ENCODE peak calls at places on chromosomes 4 and X, in ten cellular contexts. A is sigmoid colon; Q is HFF-Myc; T is lower lobe of right lung; V is psoas muscle; F is bronchial epithelial cell; P is cardiac muscle cell; E is CD4-positive, alpha-beta T cell; U is mucosa of descending colon; G is BJ. J is an unnamed sample.

GRCh38 chrX:69096963-69097362 is 68.3 kb downstream of the PJA1 start:
- DNase-seq in F (no peak), U (no peak), V (no peak), A (no peak), E (no peak), P (no peak), T (no peak), Q (no peak), G (no peak), J (no peak)

GRCh38 chrX:119010491-119010890 is 36.1 kb downstream of the LONRF3 start:
- DNase-seq in U (no peak), A (no peak), Q (no peak), V (no peak), F (no peak), G (no peak), E (no peak), T (no peak), P (no peak), J (no peak)

GRCh38 chr4:26815199-26815598 is 45.4 kb upstream of the STIM2 start:
- DNase-seq in A (no peak), V (no peak), E (no peak), T (no peak), G (no peak), U (no peak), P (no peak), F (no peak), Q (no peak), J (no peak)

GRCh38 chrX:42837092-42837726 is 59.2 kb upstream of the PPP1R2C start:
- DNase-seq in P (no peak), V (no peak), U (no peak), F (no peak), A (no peak), E (no peak), Q (no peak), T (no peak), G (no peak), J (no peak)

GRCh38 chr4:10171055-10171454 is 54.5 kb upstream of the WDR1 start:
- DNase-seq in G (no peak), V (no peak), T (no peak), P (no peak), Q (no peak), A (no peak), E (no peak), U (no peak), F (peak), J (no peak)

GRCh38 chrX:46796574-46797191 is 37.8 kb upstream of the SLC9A7 start:
- DNase-seq in G (no peak), A (peak), F (peak), E (peak), T (peak), U (peak), Q (peak), P (peak), V (peak), J (peak)

GRCh38 chrX:26922278-26922677 is 540.9 kb downstream of the PPP4R3C start:
- DNase-seq in Q (no peak), F (peak), P (no peak), E (no peak), A (no peak), V (no peak), G (no peak), T (no peak), U (no peak), J (peak)

GRCh38 chr4:3276961-3277360 is 15.9 kb upstream of the RGS12 start:
- DNase-seq in F (no peak), V (no peak), U (no peak), P (no peak), G (no peak), T (no peak), E (no peak), Q (no peak), A (no peak), J (no peak)

GRCh38 chr4:172287112-172287511 is 473.9 kb downstream of the GALNTL6 start:
- DNase-seq in Q (no peak), T (no peak), F (no peak), U (no peak), A (no peak), P (no peak), E (no peak), G (no peak), V (no peak), J (no peak)

GRCh38 chr4:98625399-98625798 is 33.0 kb downstream of the TSPAN5 start:
- DNase-seq in U (no peak), F (peak), E (no peak), G (no peak), Q (no peak), A (no peak), T (no peak), P (no peak), V (no peak), J (peak)

GRCh38 chr4:188691811-188692210 is 552.6 kb downstream of the TRIML1 start:
- DNase-seq in V (no peak), E (no peak), Q (no peak), A (no peak), U (no peak), P (no peak), G (no peak), T (no peak), F (peak), J (peak)

GRCh38 chr4:121408-122084 is 2.8 kb upstream of the ZNF718 start:
- DNase-seq in V (no peak), A (no peak), Q (no peak), G (no peak), E (no peak), T (no peak), P (no peak), F (no peak), U (no peak), J (no peak)

GRCh38 chrX:154300815-154301214 is 5.2 kb downstream of the TKTL1 start:
- DNase-seq in F (no peak), P (no peak), T (peak), V (no peak), E (no peak), U (no peak), A (no peak), G (no peak), Q (no peak), J (no peak)

GRCh38 chrX:30620980-30621716 is 32.1 kb upstream of the GK start:
- DNase-seq in Q (peak), U (no peak), G (peak), A (no peak), F (peak), E (no peak), T (no peak), V (no peak), P (no peak), J (peak)

GRCh38 chr4:36088542-36088941 is 155.8 kb downstream of the ARAP2 start:
- DNase-seq in Q (no peak), A (no peak), E (no peak), F (no peak), T (no peak), U (no peak), G (no peak), V (no peak), P (peak), J (no peak)

GRCh38 chrX:18422325-18422724 is 3.1 kb upstream of the CDKL5 start:
- DNase-seq in E (no peak), V (no peak), T (no peak), G (peak), P (no peak), F (peak), U (no peak), Q (peak), A (no peak), J (peak)

GRCh38 chr4:167614866-167615265 is 380.6 kb upstream of the SPOCK3 start:
- DNase-seq in E (no peak), Q (no peak), G (no peak), U (no peak), T (no peak), P (no peak), F (peak), V (no peak), A (no peak), J (no peak)

GRCh38 chr4:176837176-176837915 is 44.6 kb upstream of the VEGFC start:
- DNase-seq in A (no peak), Q (no peak), F (no peak), T (no peak), P (no peak), V (no peak), U (no peak), E (no peak), G (no peak), J (no peak)

GRCh38 chr4:156505341-156505955 is 466.2 kb downstream of the PDGFC start:
- DNase-seq in A (no peak), U (no peak), F (no peak), P (peak), V (no peak), E (no peak), T (no peak), Q (no peak), G (no peak), J (no peak)

GRCh38 chrX:70613295-70613694 is 168.7 kb downstream of the DLG3 start:
- DNase-seq in F (peak), U (no peak), T (no peak), G (peak), V (no peak), A (no peak), P (peak), Q (no peak), E (no peak), J (no peak)

GRCh38 chr4:60173718-60174117 is 1026.4 kb upstream of the ADGRL3 start:
- DNase-seq in G (no peak), P (no peak), F (no peak), V (no peak), E (no peak), T (no peak), A (no peak), Q (no peak), U (no peak), J (no peak)

GRCh38 chr4:151646322-151646721 is 114.5 kb downstream of the GATB start:
- DNase-seq in P (no peak), T (no peak), U (no peak), V (no peak), A (no peak), F (no peak), G (no peak), Q (no peak), E (no peak), J (no peak)

GRCh38 chr4:152587127-152587526 is 51.2 kb upstream of the FBXW7 start:
- DNase-seq in E (no peak), F (no peak), A (no peak), V (no peak), T (no peak), U (no peak), P (no peak), G (no peak), Q (no peak), J (no peak)

GRCh38 chr4:113952452-113953029 is 26.9 kb downstream of the ARSJ start:
- DNase-seq in V (no peak), U (no peak), Q (no peak), A (no peak), E (no peak), T (no peak), P (peak), F (peak), G (no peak), J (peak)

GRCh38 chrX:77603635-77604336 is 156.6 kb downstream of the FGF16 start:
- DNase-seq in F (no peak), A (no peak), U (no peak), G (no peak), T (no peak), P (no peak), E (no peak), Q (no peak), V (no peak), J (no peak)

GRCh38 chrX:93874554-93874953 is 200.5 kb downstream of the FAM133A start:
- DNase-seq in A (no peak), Q (peak), F (peak), P (peak), U (no peak), E (no peak), V (no peak), T (no peak), G (no peak), J (peak)

GRCh38 chrX:54063361-54063760 is 19.1 kb upstream of the PHF8 start:
- DNase-seq in T (no peak), E (no peak), U (no peak), V (no peak), F (no peak), A (no peak), G (no peak), P (no peak), Q (no peak), J (no peak)

GRCh38 chrX:129523076-129524055 is at the start of gene SMARCA1:
- DNase-seq in V (peak), Q (no peak), P (peak), E (peak), F (no peak), A (peak), U (no peak), T (peak), G (no peak), J (no peak)

GRCh38 chr4:27288496-27288895 is 427.9 kb downstream of the STIM2 start:
- DNase-seq in V (no peak), P (no peak), U (no peak), T (no peak), E (no peak), Q (no peak), A (no peak), F (no peak), G (no peak), J (no peak)

GRCh38 chrX:29617725-29618124 is 597.6 kb upstream of the MAGEB2 start:
- DNase-seq in F (no peak), U (no peak), P (no peak), T (no peak), V (no peak), E (no peak), G (no peak), A (no peak), Q (no peak), J (peak)

DNA sequence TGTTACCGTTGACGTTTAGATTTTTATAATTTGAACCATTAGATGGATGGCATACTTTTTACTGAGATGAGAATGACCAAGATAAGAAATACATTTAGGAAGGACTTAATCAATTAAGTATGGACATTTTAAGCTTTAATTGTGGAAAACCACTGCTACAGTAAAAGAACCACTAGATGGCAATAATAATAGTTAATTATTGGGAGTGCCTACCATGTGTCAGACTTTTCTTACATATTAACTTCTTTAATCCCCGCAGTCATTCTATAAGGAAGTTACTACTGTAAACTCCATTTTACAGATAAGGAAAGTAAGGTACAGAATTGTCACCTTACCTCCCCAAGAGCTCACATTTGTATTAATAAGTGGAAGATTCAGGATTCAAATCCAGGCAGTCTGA is 48.5 kb upstream of the MYOZ2 start:
- DNase-seq in F (peak), A (no peak), U (no peak), Q (no peak), T (no peak), V (no peak), G (no peak), E (no peak), P (no peak), J (no peak)
- TF ChIP-seq CTCF in F (no peak), A (no peak), U (no peak), Q (no peak), T (peak), V (peak), G (peak), E (peak), P (peak), J (no peak)

GRCh38 chr4:16914208-16914607 is 15.8 kb upstream of the LDB2 start:
- DNase-seq in A (no peak), U (no peak), P (peak), G (no peak), F (peak), T (no peak), E (no peak), V (no peak), Q (no peak), J (peak)
- TF ChIP-seq CTCF in A (peak), U (no peak), P (peak), G (peak), F (peak), T (peak), E (no peak), V (no peak), Q (peak), J (peak)

GRCh38 chr4:55411621-55412020 is 15.9 kb downstream of the TMEM165 start:
- DNase-seq in T (no peak), U (no peak), E (no peak), G (no peak), V (no peak), A (no peak), F (no peak), P (no peak), Q (no peak), J (peak)

GRCh38 chr4:55407119-55407518 is 11.4 kb downstream of the TMEM165 start:
- DNase-seq in Q (no peak), F (no peak), G (no peak), A (no peak), U (no peak), P (no peak), V (no peak), E (no peak), T (no peak), J (no peak)

GRCh38 chr4:55407764-55408163 is 12.0 kb downstream of the TMEM165 start:
- DNase-seq in T (no peak), V (no peak), E (no peak), A (no peak), U (no peak), P (no peak), G (no peak), F (no peak), Q (no peak), J (no peak)

GRCh38 chr4:55410431-55410830 is 14.7 kb downstream of the TMEM165 start:
- DNase-seq in G (no peak), T (no peak), U (no peak), V (no peak), Q (no peak), F (no peak), P (no peak), A (no peak), E (no peak), J (no peak)

DNA sequence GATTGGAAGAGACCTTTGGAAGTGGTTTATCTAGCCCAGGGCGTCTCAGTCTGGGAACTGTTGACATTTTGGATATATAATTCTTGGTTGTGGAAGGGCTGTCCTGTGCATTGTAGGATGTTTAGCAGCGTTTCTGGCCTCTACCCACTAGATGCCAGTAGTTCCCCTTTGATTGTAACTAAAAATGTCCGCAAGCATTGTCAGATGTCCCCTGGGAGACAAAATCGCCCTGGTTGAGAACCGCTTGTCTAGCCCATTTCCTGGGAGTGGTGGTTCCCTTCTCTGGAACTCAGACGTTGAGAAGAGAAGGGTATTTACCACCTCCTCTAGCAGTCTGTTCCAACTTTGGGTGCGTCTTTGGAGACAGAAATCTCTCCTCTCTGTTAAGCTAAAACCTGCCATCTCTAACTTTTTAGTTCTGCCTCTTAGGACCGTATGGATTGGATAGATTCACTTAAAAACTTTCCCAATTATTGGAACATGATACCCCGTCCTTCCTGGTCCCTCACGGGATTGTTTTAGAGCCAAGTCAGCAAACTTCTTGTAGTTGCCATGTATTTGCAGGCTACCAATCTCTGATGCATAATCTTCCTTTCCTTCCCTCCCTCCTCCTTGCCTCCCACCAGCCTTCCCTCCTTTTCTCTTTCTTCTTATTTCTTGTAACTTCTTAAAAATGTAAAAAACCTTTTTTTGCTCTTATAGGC is 13.9 kb downstream of the TMEM165 start:
- DNase-seq in A (no peak), G (no peak), T (no peak), E (no peak), V (no peak), P (peak), U (no peak), Q (no peak), F (no peak), J (no peak)
- TF ChIP-seq CTCF in A (peak), G (peak), T (peak), E (peak), V (peak), P (peak), U (no peak), Q (peak), F (no peak), J (no peak)

GRCh38 chrX:15838017-15838416 is 16.6 kb downstream of the AP1S2 start:
- DNase-seq in Q (no peak), G (no peak), T (no peak), V (no peak), F (no peak), E (no peak), A (no peak), U (no peak), P (no peak), J (peak)
- TF ChIP-seq CTCF in Q (peak), G (no peak), T (no peak), V (no peak), F (no peak), E (no peak), A (no peak), U (no peak), P (no peak), J (peak)

DNA sequence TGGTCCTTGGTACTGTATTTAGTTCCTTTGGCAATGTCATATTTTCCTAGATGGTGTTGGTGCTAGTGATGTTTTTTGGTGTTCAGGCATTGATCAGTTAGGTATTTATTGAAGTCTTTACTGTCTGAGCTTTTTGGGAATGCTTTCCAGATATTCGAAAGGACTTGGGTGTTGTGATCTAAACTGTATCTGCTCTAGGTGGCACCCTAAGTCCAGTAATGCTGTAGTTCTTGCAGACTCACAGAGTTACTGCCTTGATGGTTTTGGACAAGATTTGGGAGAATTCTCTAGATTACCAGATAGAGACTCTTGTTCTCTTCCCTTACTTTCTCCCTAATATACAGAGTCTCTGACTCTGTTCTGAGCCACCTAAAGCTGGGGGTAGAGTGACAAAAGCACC is 513.6 kb upstream of the PITX2 start:
- DNase-seq in T (no peak), A (no peak), U (no peak), F (peak), V (no peak), E (no peak), P (no peak), Q (peak), G (no peak), J (peak)
- TF ChIP-seq CTCF in T (no peak), A (no peak), U (no peak), F (no peak), V (peak), E (no peak), P (no peak), Q (peak), G (peak), J (peak)

GRCh38 chr4:55907469-55907868 is 41.3 kb upstream of the CEP135 start:
- DNase-seq in U (no peak), Q (no peak), F (no peak), P (no peak), E (no peak), T (no peak), G (no peak), A (no peak), V (no peak), J (no peak)

GRCh38 chr4:55906999-55907398 is 41.7 kb upstream of the CEP135 start:
- DNase-seq in G (no peak), V (no peak), T (no peak), E (no peak), F (peak), P (no peak), U (no peak), Q (no peak), A (no peak), J (peak)

GRCh38 chr4:55903577-55903976 is 45.2 kb upstream of the CEP135 start:
- DNase-seq in V (no peak), Q (no peak), P (no peak), U (no peak), G (no peak), E (no peak), F (no peak), A (no peak), T (no peak), J (no peak)

GRCh38 chr4:55902677-55903076 is 46.1 kb upstream of the CEP135 start:
- DNase-seq in A (no peak), E (no peak), F (no peak), G (no peak), V (no peak), P (no peak), U (no peak), T (no peak), Q (no peak), J (no peak)

GRCh38 chr4:55906323-55906722 is 42.4 kb upstream of the CEP135 start:
- DNase-seq in V (no peak), F (no peak), A (no peak), Q (no peak), T (no peak), U (no peak), E (no peak), P (no peak), G (no peak), J (no peak)
- TF ChIP-seq CTCF in V (no peak), F (no peak), A (no peak), Q (no peak), T (no peak), U (no peak), E (no peak), P (no peak), G (no peak), J (no peak)

J was measured in MCF 10A.